ENCODE peak calls at places on chromosomes 1 and 21, in seven cellular contexts. A, H, Y, F, B, X and O are unnamed samples.

GRCh38 chr1:180247061-180247460 is 17.0 kb downstream of the LHX4 start:
- DNase-seq in A (no peak), H (no peak), Y (no peak), F (no peak), B (no peak), X (peak; percentile 39), O (no peak)

GRCh38 chr1:191320062-191320461 is 838.2 kb upstream of the RGS18 start:
- DNase-seq in A (no peak), H (no peak), Y (no peak), F (peak; percentile 16), B (no peak), X (no peak), O (no peak)

GRCh38 chr1:168405931-168406330 is 125.3 kb downstream of the TBX19 start:
- DNase-seq in A (no peak), H (no peak), Y (no peak), F (no peak), B (no peak), X (no peak), O (no peak)

GRCh38 chr1:18907021-18907913 is 4.9 kb upstream of the ALDH4A1 start:
- DNase-seq in A (no peak), H (peak; percentile 31), Y (peak; percentile 79), F (peak; percentile 74), B (peak; percentile 35), X (peak; percentile 43), O (peak; percentile 62)

GRCh38 chr1:230345139-230345885 is 80.8 kb downstream of the PGBD5 start:
- DNase-seq in A (no peak), H (no peak), Y (peak; percentile 87), F (no peak), B (no peak), X (no peak), O (no peak)

GRCh38 chr1:6270432-6270831 is 9.5 kb upstream of the GPR153 start:
- DNase-seq in A (no peak), H (no peak), Y (no peak), F (no peak), B (no peak), X (no peak), O (no peak)

GRCh38 chr1:41842282-41842681 is 76.4 kb downstream of the HIVEP3 start:
- DNase-seq in A (no peak), H (no peak), Y (no peak), F (no peak), B (no peak), X (no peak), O (no peak)

GRCh38 chr21:46603228-46603627 is 1.7 kb downstream of the S100B start:
- DNase-seq in A (no peak), H (no peak), Y (peak; percentile 48), F (no peak), B (no peak), X (no peak), O (peak; percentile 29)

GRCh38 chr1:167631987-167632680 is 2.1 kb downstream of the RCSD1 start:
- DNase-seq in A (no peak), H (no peak), Y (no peak), F (no peak), B (no peak), X (no peak), O (no peak)

GRCh38 chr1:116508984-116509980 is 61.5 kb downstream of the CD58 start:
- DNase-seq in A (no peak), H (no peak), Y (no peak), F (peak; percentile 90), B (no peak), X (peak; percentile 95), O (peak; percentile 77)